ENCODE peak calls at places on chromosomes 6 and 20, in eight cellular contexts. U, F, T, A, S, W, Z and O are unnamed samples.

GRCh38 chr6:108944707-108945685 is 96.8 kb downstream of the ARMC2 start:
- DNase-seq in U (peak; percentile 89), F (peak; percentile 75), T (no peak), A (peak; percentile 90), S (peak; percentile 93), W (no peak), Z (no peak), O (no peak)

GRCh38 chr6:34068462-34069044 is 77.3 kb downstream of the GRM4 start:
- DNase-seq in U (no peak), F (no peak), T (no peak), A (no peak), S (no peak), W (peak; percentile 49), Z (no peak), O (no peak)

GRCh38 chr20:16472045-16472872 is 101.0 kb downstream of the KIF16B start:
- DNase-seq in U (no peak), F (no peak), T (no peak), A (no peak), S (peak; percentile 45), W (peak; percentile 38), Z (no peak), O (no peak)

GRCh38 chr6:129575378-129576118 is 134.4 kb downstream of the ARHGAP18 start:
- DNase-seq in U (no peak), F (no peak), T (peak; percentile 4), A (no peak), S (peak; percentile 72), W (peak; percentile 16), Z (no peak), O (peak; percentile 21)

GRCh38 chr6:121533321-121533841 is 97.9 kb downstream of the GJA1 start:
- DNase-seq in U (no peak), F (no peak), T (no peak), A (no peak), S (no peak), W (no peak), Z (no peak), O (no peak)

GRCh38 chr6:85453490-85453889 is 3.6 kb downstream of the NT5E start:
- DNase-seq in U (no peak), F (no peak), T (no peak), A (no peak), S (no peak), W (no peak), Z (no peak), O (no peak)

GRCh38 chr6:38871745-38872568 is 156.8 kb downstream of the DNAH8 start:
- DNase-seq in U (no peak), F (no peak), T (peak; percentile 18), A (no peak), S (peak; percentile 36), W (peak; percentile 65), Z (peak; percentile 47), O (peak; percentile 23)

GRCh38 chr6:1605822-1606532 is 3.7 kb upstream of the FOXC1 start:
- DNase-seq in U (no peak), F (no peak), T (no peak), A (peak; percentile 65), S (no peak), W (no peak), Z (no peak), O (peak; percentile 45)

GRCh38 chr6:24064106-24064505 is 61.9 kb upstream of the NRSN1 start:
- DNase-seq in U (no peak), F (no peak), T (no peak), A (no peak), S (no peak), W (no peak), Z (no peak), O (no peak)

GRCh38 chr6:11616200-11616611 is 78.7 kb downstream of the TMEM170B start:
- DNase-seq in U (no peak), F (no peak), T (no peak), A (no peak), S (peak; percentile 98), W (no peak), Z (no peak), O (no peak)

GRCh38 chr6:139394027-139394649 is 19.7 kb upstream of the CITED2 start:
- DNase-seq in U (no peak), F (no peak), T (no peak), A (no peak), S (no peak), W (no peak), Z (no peak), O (no peak)

GRCh38 chr20:8292793-8293192 is 160.7 kb downstream of the PLCB1 start:
- DNase-seq in U (no peak), F (no peak), T (no peak), A (no peak), S (no peak), W (no peak), Z (no peak), O (no peak)

GRCh38 chr6:48664850-48665249 is 553.9 kb upstream of the PTCHD4 start:
- DNase-seq in U (no peak), F (no peak), T (no peak), A (no peak), S (peak; percentile 15), W (no peak), Z (no peak), O (no peak)

GRCh38 chr6:90074161-90074560 is 179.9 kb downstream of the GJA10 start:
- DNase-seq in U (no peak), F (no peak), T (no peak), A (no peak), S (peak; percentile 41), W (no peak), Z (no peak), O (no peak)

GRCh38 chr20:4657096-4657495 is 64.6 kb upstream of the PRND start:
- DNase-seq in U (no peak), F (no peak), T (no peak), A (no peak), S (no peak), W (no peak), Z (no peak), O (no peak)

GRCh38 chr6:88238065-88238464 is 71.9 kb upstream of the CNR1 start:
- DNase-seq in U (no peak), F (no peak), T (no peak), A (no peak), S (no peak), W (no peak), Z (no peak), O (no peak)

GRCh38 chr6:84967389-84967788 is 203.0 kb upstream of the TBX18 start:
- DNase-seq in U (no peak), F (no peak), T (peak; percentile 20), A (no peak), S (peak; percentile 15), W (peak; percentile 33), Z (no peak), O (no peak)

GRCh38 chr6:127554435-127555006 is 22.5 kb upstream of the C6orf58 start:
- DNase-seq in U (no peak), F (no peak), T (peak; percentile 33), A (no peak), S (peak; percentile 27), W (no peak), Z (no peak), O (no peak)

GRCh38 chr20:5657190-5657872 is 92.9 kb upstream of the SHLD1 start:
- DNase-seq in U (peak; percentile 46), F (peak; percentile 32), T (peak; percentile 74), A (peak; percentile 87), S (peak; percentile 99), W (no peak), Z (peak; percentile 46), O (peak; percentile 86)

GRCh38 chr20:57973886-57974285 is 254.6 kb downstream of the ANKRD60 start:
- DNase-seq in U (no peak), F (no peak), T (no peak), A (no peak), S (no peak), W (no peak), Z (no peak), O (no peak)
- TF ChIP-seq POLR2A in U (no peak), F (no peak), T (no peak), A (no peak), S (no peak), W (no peak), Z (no peak), O (no peak)

DNA sequence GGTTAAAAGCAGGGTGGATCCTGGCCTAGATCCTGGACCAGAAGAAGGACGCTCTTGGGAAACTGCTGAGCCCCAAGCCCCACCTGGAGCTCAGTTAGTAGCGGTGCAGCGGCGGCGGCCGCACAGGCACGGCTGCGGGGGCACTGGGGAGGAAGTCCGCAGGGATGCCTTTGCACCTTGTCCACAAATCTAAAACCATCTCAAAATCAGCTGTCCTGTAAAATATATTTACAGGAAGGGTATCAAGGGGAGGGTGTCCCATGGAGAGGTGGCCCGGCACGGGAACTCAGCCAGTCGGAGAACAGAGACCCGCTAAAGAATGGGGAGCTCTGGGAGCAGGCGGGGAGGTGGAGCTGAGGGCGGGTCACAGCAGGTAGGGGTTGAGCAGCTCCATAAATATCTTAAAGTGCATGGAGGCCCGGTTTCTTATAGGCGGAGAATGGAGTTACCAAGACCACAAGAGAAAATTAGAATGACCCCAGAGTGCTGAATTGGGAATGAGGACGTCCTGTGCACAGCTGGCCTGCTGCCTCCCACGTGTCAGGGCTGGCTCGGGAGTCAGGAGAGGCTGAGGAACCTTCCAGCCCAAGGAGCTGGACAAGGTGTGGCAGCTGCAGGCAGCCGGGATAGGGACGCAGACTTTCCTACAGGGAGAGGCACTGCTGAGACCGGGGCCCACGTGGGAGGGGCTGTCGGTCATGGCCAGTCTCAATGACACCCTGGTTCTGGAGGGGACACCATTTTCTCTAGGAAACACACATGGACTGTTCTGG is 8.0 kb downstream of the MTG2 start:
- DNase-seq in U (no peak), F (no peak), T (no peak), A (no peak), S (no peak), W (no peak), Z (peak; percentile 28), O (no peak)
- TF ChIP-seq CTCF in U (no peak), F (no peak), T (no peak), A (no peak), S (no peak), W (no peak), Z (no peak), O (no peak)

GRCh38 chr6:13624871-13625288 is 9.7 kb downstream of the NOL7 start:
- DNase-seq in U (no peak), F (no peak), T (peak; percentile 46), A (no peak), S (peak; percentile 44), W (peak; percentile 57), Z (no peak), O (no peak)
- TF ChIP-seq POLR2A in U (no peak), F (no peak), T (no peak), A (no peak), S (no peak), W (no peak), Z (no peak), O (no peak)

GRCh38 chr6:136471922-136472321 is 78.3 kb downstream of the MAP7 start:
- DNase-seq in U (no peak), F (no peak), T (no peak), A (no peak), S (no peak), W (no peak), Z (no peak), O (no peak)

GRCh38 chr6:136474241-136474640 is 76.0 kb downstream of the MAP7 start:
- DNase-seq in U (no peak), F (no peak), T (no peak), A (no peak), S (no peak), W (no peak), Z (no peak), O (no peak)

DNA sequence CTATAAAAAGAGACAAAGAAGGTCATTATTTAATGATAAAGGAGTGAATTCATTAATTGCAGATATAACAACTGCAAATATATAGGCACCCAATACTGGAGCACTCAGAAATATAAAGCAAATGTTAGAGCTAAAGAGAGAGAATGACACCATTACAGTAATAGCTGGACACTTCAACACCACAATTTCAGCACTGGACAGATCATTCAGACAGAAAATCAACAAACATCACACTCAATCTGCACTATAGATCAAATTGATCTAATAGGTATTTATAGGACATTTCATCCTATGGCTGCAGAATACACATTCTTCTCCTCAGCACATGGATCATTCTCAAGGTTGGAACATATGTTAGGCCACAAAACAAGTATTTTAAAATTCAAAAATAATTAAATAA is 72.7 kb downstream of the MAP7 start:
- DNase-seq in U (no peak), F (no peak), T (no peak), A (no peak), S (no peak), W (no peak), Z (no peak), O (no peak)
- TF ChIP-seq CTCF in U (no peak), F (no peak), T (no peak), A (no peak), S (no peak), W (no peak), Z (no peak), O (no peak)